ENCODE peak calls at places on chromosomes 4 and X, in nine cellular contexts. I, D, W, O, N, R, Z, H and M are unnamed samples.

GRCh38 chrX:135000516-135000915 is 9.7 kb downstream of the SMIM10 start:
- DNase-seq in I (no peak), R (peak), D (no peak), W (no peak), H (peak), N (no peak), Z (no peak), O (no peak), M (no peak)

GRCh38 chr4:1751919-1752283 is 30.6 kb downstream of the TACC3 start:
- DNase-seq in H (no peak), D (no peak), N (no peak), Z (no peak), R (no peak), O (no peak), W (no peak), I (no peak), M (no peak)

GRCh38 chrX:13339607-13340006 is 19.8 kb upstream of the ATXN3L start:
- DNase-seq in O (no peak), N (no peak), I (peak), Z (no peak), H (no peak), W (no peak), R (no peak), D (no peak), M (no peak)

GRCh38 chr4:2832981-2833670 is 10.5 kb upstream of the ADD1 start:
- DNase-seq in D (no peak), Z (no peak), H (no peak), I (peak), O (no peak), W (peak), R (no peak), N (no peak), M (peak)

GRCh38 chrX:107673933-107674479 is 45.7 kb downstream of the PRPS1 start:
- DNase-seq in N (no peak), Z (peak), H (peak), D (peak), W (peak), R (peak), I (peak), O (peak), M (peak)

GRCh38 chr4:102345795-102346100 is 466 bp upstream of the SLC39A8 start:
- DNase-seq in D (no peak), I (no peak), W (no peak), H (no peak), R (peak), N (no peak), O (no peak), Z (no peak), M (no peak)

GRCh38 chr4:3747582-3747906 is 18.6 kb upstream of the ADRA2C start:
- DNase-seq in O (no peak), W (no peak), H (no peak), N (no peak), D (no peak), R (peak), Z (no peak), I (no peak), M (peak)

GRCh38 chrX:70479197-70479969 is 34.7 kb downstream of the DLG3 start:
- DNase-seq in H (peak), I (no peak), R (peak), W (no peak), O (no peak), D (no peak), N (no peak), Z (no peak), M (no peak)

GRCh38 chr4:1763550-1764080 is 29.5 kb upstream of the FGFR3 start:
- DNase-seq in I (peak), O (peak), D (no peak), H (peak), R (peak), W (no peak), N (no peak), Z (no peak), M (peak)

GRCh38 chr4:2931765-2932560 is 31.2 kb downstream of the NOP14 start:
- DNase-seq in R (no peak), O (peak), I (peak), N (no peak), D (peak), W (peak), H (no peak), Z (no peak), M (peak)

GRCh38 chr4:38138363-38138762 is 178.2 kb downstream of the PTTG2 start:
- DNase-seq in Z (no peak), R (no peak), H (no peak), O (no peak), W (no peak), N (no peak), D (no peak), I (no peak), M (no peak)

GRCh38 chrX:2693526-2694002 is 2.5 kb downstream of the CD99 start:
- DNase-seq in N (no peak), R (no peak), I (no peak), O (peak), H (no peak), D (no peak), W (no peak), Z (no peak), M (no peak)

GRCh38 chr4:81085291-81085690 is 54.8 kb downstream of the BMP3 start:
- DNase-seq in R (peak), W (no peak), I (no peak), Z (no peak), D (no peak), O (no peak), N (no peak), H (no peak), M (no peak)

GRCh38 chrX:11757729-11758399 is at the start of gene MSL3:
- DNase-seq in O (peak), H (peak), D (peak), N (no peak), I (peak), Z (no peak), R (peak), W (peak), M (peak)

GRCh38 chr4:102843938-102844337 is 16.6 kb upstream of the UBE2D3 start:
- DNase-seq in O (no peak), N (no peak), H (no peak), R (no peak), Z (no peak), D (no peak), W (no peak), I (no peak), M (no peak)

GRCh38 chrX:19097553-19097952 is 24.7 kb downstream of the ADGRG2 start:
- DNase-seq in R (no peak), O (no peak), W (no peak), H (no peak), Z (no peak), D (peak), N (no peak), I (no peak), M (no peak)

DNA sequence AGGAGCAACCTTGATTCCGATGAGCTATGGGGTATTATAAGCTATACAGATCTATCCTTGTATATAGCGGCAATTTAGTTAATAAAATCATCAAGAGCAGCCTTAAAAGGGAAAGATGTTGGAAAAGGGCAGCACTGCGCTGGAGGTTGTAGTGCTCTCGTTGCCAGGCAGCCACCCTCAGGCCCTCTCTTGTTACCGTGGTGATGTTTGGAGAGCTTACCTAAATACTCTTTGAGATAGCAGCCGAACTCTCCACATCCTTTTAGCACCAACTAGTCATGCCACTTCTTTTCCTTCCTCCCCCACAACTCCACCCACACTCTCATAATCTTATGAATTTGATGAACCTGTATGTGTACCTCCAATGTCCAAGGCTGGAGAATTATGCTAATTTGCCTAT is 3.8 kb upstream of the RADX start:
- DNase-seq in W (no peak), R (no peak), N (no peak), O (no peak), I (peak), D (no peak), H (no peak), Z (no peak), M (no peak)
- H3K4me3 ChIP-seq in W (no peak), R (no peak), N (no peak), O (no peak), I (no peak), D (no peak), H (no peak), Z (no peak), M (no peak)

DNA sequence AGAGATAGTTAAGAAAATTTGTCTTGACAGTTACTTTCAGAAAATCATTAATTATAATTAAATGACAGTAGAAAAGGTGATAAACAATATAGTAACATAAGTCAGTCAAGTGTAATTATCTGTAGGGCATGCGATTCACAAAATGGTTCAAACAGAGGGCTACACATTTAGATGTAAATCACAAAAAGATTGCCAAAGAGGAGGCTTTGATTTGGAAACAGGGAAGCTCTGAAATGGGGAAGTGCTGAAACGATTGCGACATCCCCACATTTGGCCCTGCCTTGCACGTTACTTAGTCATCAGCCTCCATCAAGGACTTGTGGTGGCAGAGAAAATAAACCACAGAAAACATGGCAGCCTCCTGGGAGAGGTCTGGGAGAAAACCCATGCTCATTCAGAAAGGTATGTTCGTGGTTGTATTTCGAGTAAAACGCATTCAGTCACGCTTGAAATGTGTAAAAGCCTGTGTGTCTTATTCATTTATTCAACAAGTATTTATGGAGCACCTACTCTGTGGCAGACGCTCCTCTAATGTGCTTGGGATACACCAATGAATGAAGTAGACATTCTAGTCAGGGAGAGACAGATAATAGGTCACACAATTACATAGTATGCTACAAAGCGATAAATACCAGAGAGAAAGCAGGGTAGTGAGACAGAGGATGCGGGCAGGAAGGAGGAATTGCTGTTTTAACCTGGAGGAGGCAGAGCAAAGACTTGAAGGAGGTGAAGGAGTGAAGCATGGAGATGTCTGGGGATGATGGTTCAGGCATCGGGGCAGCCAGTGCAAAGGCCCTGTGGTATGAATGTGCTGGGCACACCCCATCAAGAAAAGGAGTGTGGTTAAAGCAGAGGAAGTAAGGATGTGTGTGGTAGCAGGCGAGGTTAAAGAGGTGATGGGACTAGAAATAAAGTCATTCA is 7.8 kb downstream of the RBM47 start:
- DNase-seq in R (peak), Z (peak), N (peak), O (peak), D (peak), I (peak), H (peak), W (peak), M (peak)
- H3K4me3 ChIP-seq in R (no peak), Z (no peak), N (no peak), O (no peak), D (no peak), I (no peak), H (no peak), W (no peak), M (no peak)

DNA sequence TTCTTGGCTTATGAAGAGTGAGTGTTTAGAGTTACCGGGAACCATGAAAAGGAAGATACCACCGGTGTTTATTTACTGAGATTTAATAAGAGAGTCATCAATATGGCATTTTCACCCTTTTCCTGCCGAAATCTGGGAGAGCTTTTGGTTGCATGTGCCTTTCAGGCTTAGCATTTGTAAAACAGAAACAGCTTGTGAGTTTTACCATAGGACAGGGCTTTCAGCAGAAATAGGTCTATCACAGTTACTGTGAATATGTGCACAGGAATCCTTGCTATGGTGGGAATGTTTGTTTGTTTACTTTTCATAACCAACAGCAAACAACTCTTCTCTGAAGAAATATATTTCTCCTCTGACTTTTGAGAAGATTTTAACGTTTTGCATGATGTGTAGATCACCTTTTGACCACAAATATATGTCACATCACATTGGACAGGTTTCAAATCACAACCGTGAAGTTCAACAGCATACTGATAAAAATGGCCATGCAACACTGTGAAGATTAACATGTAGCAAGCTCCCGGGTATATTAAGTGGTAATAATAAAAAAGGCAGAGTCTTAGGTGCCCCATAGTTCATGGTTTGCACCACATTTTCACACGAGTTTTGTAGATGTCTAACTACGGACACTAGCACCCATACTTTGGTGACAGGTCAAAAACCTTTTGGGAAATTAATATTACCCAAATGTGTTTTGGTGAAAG is 21.3 kb downstream of the ARHGAP24 start:
- DNase-seq in H (peak), N (no peak), I (no peak), O (no peak), Z (no peak), D (no peak), R (peak), W (no peak), M (no peak)
- H3K4me3 ChIP-seq in H (no peak), N (no peak), I (no peak), O (no peak), Z (no peak), D (no peak), R (no peak), W (peak), M (no peak)

DNA sequence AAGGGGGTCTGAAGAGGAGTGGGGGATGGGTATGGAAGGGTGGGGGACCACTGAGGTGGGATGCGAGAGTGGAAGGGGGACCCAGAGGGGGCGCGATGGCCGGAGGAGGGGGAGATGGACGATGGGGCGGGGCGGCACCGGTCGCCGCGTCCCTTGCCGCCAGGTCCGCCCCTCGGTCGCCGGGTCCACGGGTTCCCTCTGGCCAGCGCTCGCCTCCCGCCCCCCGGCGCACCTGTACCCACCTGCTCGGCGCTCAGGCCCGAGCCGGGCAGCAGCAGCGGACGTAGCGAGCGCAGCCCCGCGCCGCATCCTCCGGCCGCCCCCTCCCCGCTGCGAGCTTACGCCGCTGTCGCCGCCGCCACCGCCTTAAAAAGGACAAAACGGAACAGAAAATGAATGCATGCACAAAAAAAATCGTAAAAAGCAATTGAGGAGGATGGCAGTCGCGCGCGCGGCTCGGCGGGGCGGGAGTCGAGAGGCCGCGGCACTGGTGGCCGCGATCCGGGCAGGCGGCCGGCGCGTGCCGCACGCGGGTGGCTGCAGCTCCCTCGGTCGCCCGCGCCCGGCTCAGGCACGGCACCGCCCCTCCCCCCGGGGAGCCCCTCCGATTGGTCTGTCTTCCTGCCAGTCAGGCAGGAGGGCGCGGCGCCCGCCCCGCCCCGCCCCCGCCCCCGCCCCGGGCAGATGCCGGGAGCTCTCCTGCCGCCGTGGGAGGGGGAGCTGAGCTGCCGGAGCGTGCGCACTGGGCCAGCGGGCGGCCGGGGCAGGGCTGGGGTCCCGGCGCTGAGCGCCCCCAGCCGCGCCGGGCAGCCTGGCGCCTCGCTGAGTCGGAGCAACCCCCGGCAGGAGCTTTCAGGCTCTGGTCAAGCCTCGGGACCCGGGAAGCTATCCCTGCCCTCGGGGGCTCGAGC is at the start of gene JAKMIP1:
- DNase-seq in O (peak), Z (no peak), W (peak), H (peak), N (no peak), R (peak), D (peak), I (peak), M (peak)
- H3K4me3 ChIP-seq in O (peak), Z (no peak), W (peak), H (no peak), N (peak), R (peak), D (peak), I (peak), M (peak)

DNA sequence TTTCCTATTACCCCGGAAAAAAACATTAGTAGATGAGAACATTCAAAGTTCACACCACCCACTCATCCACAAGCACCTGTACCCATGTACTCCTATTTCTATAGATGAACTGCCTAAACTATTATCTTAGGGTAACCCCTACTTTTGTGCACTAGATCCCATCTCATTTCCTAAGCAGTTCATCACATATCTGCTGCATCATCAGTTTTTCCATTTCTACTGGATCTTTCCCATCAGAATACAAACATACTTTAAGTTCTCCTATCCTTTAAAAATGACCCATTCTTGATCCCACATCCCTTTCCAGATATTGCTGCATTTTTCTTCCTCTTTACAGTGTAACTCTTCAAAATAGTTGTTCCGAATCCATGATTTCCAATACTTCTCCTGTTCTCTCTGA is 81.0 kb downstream of the PRSS12 start:
- DNase-seq in R (no peak), O (no peak), Z (no peak), N (no peak), D (no peak), W (no peak), H (no peak), I (no peak), M (no peak)
- H3K4me3 ChIP-seq in R (no peak), O (no peak), Z (no peak), N (no peak), D (no peak), W (no peak), H (no peak), I (no peak), M (no peak)

GRCh38 chr4:173519130-173520101 is 10.6 kb downstream of the HAND2 start:
- DNase-seq in N (no peak), D (no peak), O (no peak), W (peak), H (no peak), Z (no peak), I (no peak), R (no peak), M (peak)

GRCh38 chr4:173522874-173523395 is 7.1 kb downstream of the HAND2 start:
- DNase-seq in W (peak), D (no peak), O (no peak), I (no peak), Z (no peak), H (peak), N (no peak), R (no peak), M (peak)

GRCh38 chr4:173522160-173522873 is 7.7 kb downstream of the HAND2 start:
- DNase-seq in D (peak), I (peak), N (no peak), Z (peak), W (peak), H (peak), R (peak), O (no peak), M (peak)

GRCh38 chr4:173520921-173521473 is 9.0 kb downstream of the HAND2 start:
- DNase-seq in D (no peak), Z (no peak), R (no peak), N (no peak), W (no peak), I (no peak), O (no peak), H (no peak), M (peak)

GRCh38 chr4:173521474-173522159 is 8.4 kb downstream of the HAND2 start:
- DNase-seq in W (peak), N (no peak), I (no peak), O (no peak), R (no peak), D (no peak), H (no peak), Z (no peak), M (peak)
- H3K4me3 ChIP-seq in W (peak), N (no peak), I (no peak), O (no peak), R (peak), D (peak), H (peak), Z (peak), M (peak)

GRCh38 chr4:5996641-5997040 is 21.6 kb downstream of the C4orf50 start:
- DNase-seq in H (no peak), W (no peak), N (no peak), Z (no peak), D (no peak), I (no peak), R (no peak), O (no peak), M (no peak)
- H3K4me3 ChIP-seq in H (no peak), W (no peak), N (no peak), Z (no peak), D (no peak), I (no peak), R (no peak), O (no peak), M (no peak)

DNA sequence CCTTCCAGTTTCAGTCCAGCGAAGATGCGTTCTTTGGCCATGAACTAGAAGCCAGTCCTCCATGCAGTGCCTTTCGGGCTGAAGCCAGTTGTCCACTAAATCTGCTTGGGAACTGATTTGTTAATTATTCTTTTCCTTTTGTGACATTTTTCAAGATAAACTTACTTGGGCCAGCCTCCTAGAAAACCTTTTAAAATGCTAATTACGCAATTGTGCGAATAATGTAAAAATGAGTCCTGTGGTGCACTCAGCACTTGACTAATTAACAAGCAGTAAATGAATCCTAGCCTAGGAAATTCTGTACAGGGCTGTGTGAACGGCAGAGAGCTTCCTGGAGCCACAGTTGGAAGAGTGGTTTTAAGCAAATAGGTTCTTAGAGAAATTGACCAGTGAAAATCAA is 149.9 kb upstream of the SCML1 start:
- DNase-seq in D (no peak), W (no peak), O (no peak), H (no peak), I (no peak), R (no peak), N (no peak), Z (no peak), M (no peak)
- H3K4me3 ChIP-seq in D (no peak), W (no peak), O (no peak), H (no peak), I (no peak), R (no peak), N (no peak), Z (no peak), M (no peak)